ENCODE peak calls at places on chromosomes 12 and 14, in four cellular contexts. E is ascending aorta, I is breast epithelium, L is mammary epithelial cell. J is an unnamed sample.

GRCh38 chr12:11968041-11968383 is 102.7 kb upstream of the BCL2L14 start:
- DNase-seq in E (no peak), I (no peak), L (no peak), J (no peak)

GRCh38 chr14:35925319-35925718 is 99.2 kb downstream of the BRMS1L start:
- DNase-seq in E (no peak), I (no peak), L (no peak), J (no peak)

GRCh38 chr14:51448831-51449665 is 202.7 kb upstream of the FRMD6 start:
- DNase-seq in E (no peak), I (no peak), L (peak; percentile 70), J (peak; percentile 89)

GRCh38 chr14:94129758-94130414 is 482 bp upstream of the IFI27L2 start:
- DNase-seq in E (no peak), I (no peak), L (peak; percentile 69), J (peak; percentile 80)

GRCh38 chr12:42589465-42590323 is at the start of gene PRICKLE1:
- DNase-seq in E (no peak), I (no peak), L (peak; percentile 64), J (no peak)

GRCh38 chr12:95220190-95220589 is 2.6 kb downstream of the VEZT start:
- DNase-seq in E (no peak), I (no peak), L (no peak), J (no peak)

GRCh38 chr14:39219075-39219499 is 14.6 kb upstream of the MIA2 start:
- DNase-seq in E (no peak), I (peak; percentile 23), L (no peak), J (no peak)

GRCh38 chr12:123269395-123269892 is 2.2 kb downstream of the CDK2AP1 start:
- DNase-seq in E (no peak), I (peak; percentile 80), L (peak; percentile 61), J (no peak)

GRCh38 chr12:120266180-120266535 is 628 bp upstream of the PXN start:
- DNase-seq in E (no peak), I (no peak), L (no peak), J (no peak)
- TF ChIP-seq CTCF in E (no peak), I (no peak), L (no peak), J (no peak)

GRCh38 chr14:34741840-34742239 is 27.4 kb upstream of the CFL2 start:
- DNase-seq in E (no peak), I (no peak), L (no peak), J (no peak)
- H3K4me3 ChIP-seq in E (no peak overlapping the region), I (no peak overlapping the region), L (no peak overlapping the region), J (no peak overlapping the region)

DNA sequence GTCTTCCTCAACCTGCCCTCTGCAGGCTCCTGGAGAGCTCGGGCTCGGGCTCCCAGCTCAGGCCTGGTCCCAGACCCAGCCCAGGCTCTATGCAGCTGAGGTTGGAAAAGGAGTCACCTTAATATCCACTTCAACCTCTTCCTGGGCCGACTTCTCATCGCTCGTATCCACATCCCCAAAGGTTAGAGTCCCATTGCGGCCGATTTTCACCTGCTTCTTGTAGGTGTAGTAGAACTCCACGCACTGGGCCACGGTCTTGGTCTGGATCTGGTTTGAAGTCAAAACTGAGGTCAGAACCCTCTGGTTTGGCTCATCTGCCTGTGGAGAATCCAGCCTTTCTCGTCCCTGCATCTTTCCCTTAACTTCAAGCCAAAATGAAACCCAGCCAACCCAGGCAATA is 8.4 kb upstream of the PNMA1 start:
- DNase-seq in E (no peak), I (no peak), L (no peak), J (no peak)
- H3K36me3 ChIP-seq in E (peaks cover 73% of the 10 kb centered on the region), I (peaks cover 5% of the 10 kb centered on the region), L (peaks cover 48% of the 10 kb centered on the region), J (peaks cover 54% of the 10 kb centered on the region)

GRCh38 chr14:63852271-63852816 is 460 bp upstream of the SYNE2 start:
- DNase-seq in E (no peak), I (no peak), L (no peak), J (no peak)
- TF ChIP-seq CTCF in E (no peak), I (no peak), L (no peak), J (no peak)

GRCh38 chr14:60344751-60345150 is 95.7 kb downstream of the PPM1A start:
- DNase-seq in E (no peak), I (no peak), L (no peak), J (no peak)

GRCh38 chr14:60349663-60350365 is 100.8 kb downstream of the PPM1A start:
- DNase-seq in E (no peak), I (no peak), L (peak; percentile 25), J (peak; percentile 48)

GRCh38 chr14:60343571-60344071 is 94.6 kb downstream of the PPM1A start:
- DNase-seq in E (no peak), I (no peak), L (no peak), J (no peak)

GRCh38 chr14:60348211-60348610 is 99.2 kb downstream of the PPM1A start:
- DNase-seq in E (no peak), I (no peak), L (no peak), J (no peak)

DNA sequence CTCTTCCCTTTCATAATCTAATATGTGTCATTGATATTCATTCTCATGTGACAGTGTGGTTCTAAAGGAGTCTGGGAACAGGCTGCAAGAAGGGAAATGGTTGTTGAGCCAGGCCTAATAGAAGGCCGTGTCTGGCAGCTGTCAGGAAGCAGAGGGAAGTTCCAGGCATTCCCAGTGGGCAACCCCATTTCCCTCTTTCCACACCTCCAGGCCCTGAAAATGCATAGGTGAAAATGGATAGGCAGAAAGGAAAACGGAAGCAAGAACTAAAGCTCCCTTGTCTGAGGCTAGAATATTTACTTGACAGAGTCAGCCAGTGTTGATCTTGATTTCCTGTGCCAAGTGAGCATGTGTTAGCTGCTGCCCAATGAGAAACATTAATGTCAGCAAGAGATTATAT is 97.7 kb downstream of the PPM1A start:
- DNase-seq in E (no peak), I (no peak), L (no peak), J (peak; percentile 10)
- H3K4me3 ChIP-seq in E (no peak overlapping the region), I (no peak overlapping the region), L (no peak overlapping the region), J (no peak overlapping the region)

GRCh38 chr14:69808919-69809808 is 12.1 kb upstream of the SLC10A1 start:
- DNase-seq in E (no peak), I (no peak), L (no peak), J (no peak)

GRCh38 chr14:69803753-69804152 is 6.7 kb upstream of the SLC10A1 start:
- DNase-seq in E (no peak), I (no peak), L (no peak), J (peak; percentile 27)

GRCh38 chr14:69807192-69807591 is 10.2 kb upstream of the SLC10A1 start:
- DNase-seq in E (no peak), I (no peak), L (no peak), J (no peak)

DNA sequence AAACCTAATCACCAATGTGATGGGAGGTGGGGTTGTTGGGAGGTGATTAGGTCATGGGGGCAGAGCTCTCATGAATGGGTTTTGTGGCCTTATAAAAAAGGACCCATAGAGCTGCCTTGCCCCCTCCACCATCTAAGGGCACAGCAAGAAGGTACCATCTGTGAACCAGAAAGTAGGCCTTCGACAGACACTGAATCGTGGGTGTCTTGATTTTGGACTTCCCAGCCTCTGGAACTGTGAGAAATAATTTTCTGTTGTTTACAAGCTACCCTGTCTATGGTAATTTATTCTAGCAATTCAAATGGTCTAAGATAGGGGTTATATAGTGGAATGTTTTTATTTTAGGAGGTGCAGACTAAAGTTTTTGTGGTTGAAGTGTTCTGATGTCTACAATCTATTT is 7.9 kb upstream of the SLC10A1 start:
- DNase-seq in E (no peak), I (no peak), L (no peak), J (no peak)
- H3K36me3 ChIP-seq in E (no peaks in the 10 kb centered on the region), I (no peaks in the 10 kb centered on the region), L (no peaks in the 10 kb centered on the region), J (no peaks in the 10 kb centered on the region)

GRCh38 chr14:75229576-75229922 is 49.1 kb upstream of the FOS start:
- DNase-seq in E (no peak), I (no peak), L (no peak), J (peak; percentile 83)

GRCh38 chr14:75231320-75231719 is 47.3 kb upstream of the FOS start:
- DNase-seq in E (no peak), I (no peak), L (no peak), J (no peak)

GRCh38 chr14:75232597-75232996 is 46.0 kb upstream of the FOS start:
- DNase-seq in E (no peak), I (no peak), L (no peak), J (no peak)

GRCh38 chr14:75226755-75227544 is 50.5 kb upstream of the TMED10 start:
- DNase-seq in E (no peak), I (no peak), L (no peak), J (no peak)

DNA sequence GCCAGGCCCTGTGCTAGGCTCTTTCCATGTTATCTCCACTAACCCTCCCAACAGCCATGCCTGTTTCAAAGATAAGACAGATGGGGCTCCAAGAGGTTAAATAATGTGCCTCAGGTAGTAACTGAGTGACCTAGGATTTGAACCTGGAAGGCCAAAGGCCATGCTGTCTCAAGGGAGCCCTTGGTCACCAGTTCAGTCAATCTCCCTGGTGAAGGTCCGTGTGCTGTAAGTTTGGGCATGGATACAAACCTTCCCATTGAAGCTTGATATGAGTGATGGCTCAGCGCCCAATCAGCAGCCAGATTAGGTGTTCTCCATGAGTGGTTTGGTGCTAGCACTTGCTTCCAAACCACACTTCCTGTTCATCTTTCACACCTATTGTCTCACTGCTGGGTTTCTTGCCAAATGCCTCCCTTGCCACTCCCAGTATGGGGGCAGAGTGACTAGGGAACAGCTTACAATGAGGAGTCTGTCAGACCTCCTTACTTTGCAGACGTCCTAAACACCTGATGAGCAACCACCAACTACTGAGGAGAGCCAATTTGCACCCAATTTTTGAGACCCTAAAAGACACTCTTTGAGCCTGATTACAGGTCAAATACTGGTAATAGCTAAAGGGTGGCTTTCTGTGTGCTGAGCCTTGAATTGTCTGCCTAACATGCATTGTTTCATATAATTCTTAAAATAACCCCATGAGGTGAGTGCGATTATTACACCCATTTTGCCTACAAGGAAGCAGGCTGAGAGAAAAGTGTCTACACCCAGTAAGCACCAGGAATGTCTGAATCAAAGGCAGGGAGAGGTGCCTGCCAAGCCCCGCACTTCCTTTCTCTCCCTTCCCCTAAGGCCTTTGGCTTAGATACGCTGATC is 48.5 kb upstream of the FOS start:
- DNase-seq in E (no peak), I (peak; percentile 76), L (peak; percentile 92), J (peak; percentile 96)
- TF ChIP-seq CTCF in E (peak; percentile 10), I (peak; percentile 48), L (peak; percentile 34), J (peak; percentile 29)

DNA sequence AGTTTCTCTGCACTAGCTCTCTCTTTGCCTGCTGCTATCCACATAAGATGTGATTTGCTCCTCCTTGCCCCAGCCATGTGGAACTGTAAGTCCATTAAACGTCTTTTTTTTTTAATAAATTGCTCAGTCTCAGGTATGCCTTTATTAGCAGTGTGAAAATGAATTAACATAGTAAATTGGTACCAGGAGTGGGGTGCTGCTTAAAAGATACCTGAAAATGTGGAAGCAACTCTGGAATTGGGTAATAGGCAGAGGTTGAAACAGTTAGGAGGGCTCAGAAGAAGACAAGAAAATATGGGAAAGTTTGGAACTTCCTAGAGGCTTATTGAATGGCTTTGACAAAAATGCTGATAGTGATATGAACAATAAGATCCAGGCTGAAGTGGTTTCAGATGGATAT is 159.8 kb downstream of the FSCB start:
- DNase-seq in E (no peak), I (no peak), L (no peak), J (no peak)
- H3K4me3 ChIP-seq in E (no peak overlapping the region), I (no peak overlapping the region), L (no peak overlapping the region), J (no peak overlapping the region)

J was measured in bronchial epithelial cell.